ENCODE peak calls at places on chromosome 5, in six cellular contexts. Y is Right ventricle myocardium superior, T is fibroblast of mammary gland, D is GM12891, C is anterior cingulate cortex, G is HFFc6. Z is an unnamed sample.

GRCh38 chr5:38403407-38403806 is 145.0 kb downstream of the EGFLAM start:
- DNase-seq in G (no peak), Y (no peak), C (no peak), T (peak; percentile 46), D (no peak), Z (no peak)

GRCh38 chr5:5782402-5782801 is 359.9 kb downstream of the ICE1 start:
- DNase-seq in G (no peak), D (no peak), C (no peak), T (no peak), Y (no peak), Z (no peak)

GRCh38 chr5:142587354-142587965 is 98.4 kb downstream of the FGF1 start:
- DNase-seq in D (no peak), Y (no peak), T (peak; percentile 59), G (peak; percentile 36), C (no peak), Z (no peak)

GRCh38 chr5:181190711-181191525 is 14.1 kb downstream of the TRIM7 start:
- DNase-seq in T (no peak), Y (peak; percentile 72), G (no peak), D (no peak), C (no peak), Z (no peak)

GRCh38 chr5:181118369-181118768 is 12.6 kb downstream of the OR2V1 start:
- DNase-seq in G (no peak), D (no peak), C (no peak), Y (no peak), T (no peak), Z (no peak)

GRCh38 chr5:157520911-157521703 is 54.5 kb downstream of the ADAM19 start:
- DNase-seq in T (peak; percentile 73), D (no peak), Y (peak; percentile 56), G (peak; percentile 32), C (no peak), Z (no peak)

GRCh38 chr5:99102073-99102697 is 173.4 kb upstream of the CHD1 start:
- DNase-seq in D (no peak), Y (no peak), C (no peak), T (no peak), G (no peak), Z (no peak)

GRCh38 chr5:6674421-6674820 is 38.8 kb upstream of the TENT4A start:
- DNase-seq in Y (no peak), G (no peak), C (no peak), T (no peak), D (no peak), Z (no peak)

GRCh38 chr5:78277715-78278114 is 16.8 kb downstream of the AP3B1 start:
- DNase-seq in D (no peak), T (no peak), C (no peak), G (no peak), Y (no peak), Z (no peak)

GRCh38 chr5:18000744-18001143 is 366.5 kb downstream of the TAF11L14 start:
- DNase-seq in C (no peak), Y (no peak), D (no peak), G (no peak), T (no peak), Z (no peak)

GRCh38 chr5:113390224-113390623 is 44.6 kb downstream of the TSSK1B start:
- DNase-seq in G (no peak), C (no peak), Y (no peak), D (no peak), T (no peak), Z (no peak)

Z was measured in effector CD8-positive, alpha-beta T cell.